ENCODE peak calls at places on chromosomes 5 and 9, in five cellular contexts. R is H9, S is neuronal stem cell, J is H1, P is trophoblast cell. K is an unnamed sample.

GRCh38 chr9:131045300-131046092 is 36.5 kb downstream of the LAMC3 start:
- DNase-seq in S (no peak), R (no peak), J (no peak), P (peak), K (no peak)

GRCh38 chr9:111743275-111743674 is 51.5 kb downstream of the SHOC1 start:
- DNase-seq in J (no peak), R (no peak), S (no peak), P (peak), K (peak)

GRCh38 chr9:37938121-37938906 is 34.4 kb upstream of the SLC25A51 start:
- DNase-seq in J (no peak), P (peak), R (no peak), S (no peak), K (peak)

GRCh38 chr5:141692919-141693848 is 11.2 kb upstream of the ARAP3 start:
- DNase-seq in P (no peak), J (no peak), S (no peak), R (no peak), K (peak)

GRCh38 chr5:103668281-103668680 is 105.7 kb upstream of the NUDT12 start:
- DNase-seq in J (no peak), R (no peak), P (no peak), S (no peak), K (no peak)

GRCh38 chr5:105868038-105868775 is 1802.5 kb downstream of the EFNA5 start:
- DNase-seq in S (no peak), J (no peak), P (peak), R (no peak), K (no peak)

GRCh38 chr5:168686837-168687236 is 107.7 kb upstream of the PANK3 start:
- DNase-seq in P (no peak), S (no peak), R (no peak), J (no peak), K (no peak)

GRCh38 chr5:81577091-81577490 is 173.8 kb downstream of the SSBP2 start:
- DNase-seq in P (no peak), J (no peak), R (no peak), S (no peak), K (no peak)

GRCh38 chr5:1918488-1919208 is 35.9 kb upstream of the IRX4 start:
- DNase-seq in J (no peak), P (no peak), S (no peak), R (no peak), K (no peak)

GRCh38 chr9:5493597-5494511 is 16.5 kb upstream of the PDCD1LG2 start:
- DNase-seq in J (no peak), P (no peak), S (no peak), R (no peak), K (peak)

GRCh38 chr9:109181284-109181683 is 14.2 kb upstream of the FRRS1L start:
- DNase-seq in R (no peak), P (no peak), S (no peak), J (no peak), K (no peak)

GRCh38 chr5:36606437-36607113 is at the start of gene SLC1A3:
- DNase-seq in J (no peak), P (peak), R (peak), S (peak), K (peak)

GRCh38 chr5:149310947-149311675 is 34.2 kb upstream of the GRPEL2 start:
- DNase-seq in P (no peak), S (no peak), R (peak), J (no peak), K (peak)

GRCh38 chr9:17116400-17116837 is 18.4 kb upstream of the CNTLN start:
- DNase-seq in J (no peak), P (peak), S (peak), R (no peak), K (peak)

GRCh38 chr9:126440938-126441337 is 114.3 kb downstream of the MVB12B start:
- DNase-seq in S (peak), R (peak), P (no peak), J (no peak), K (no peak)

GRCh38 chr9:91803143-91803940 is 146.7 kb downstream of the ROR2 start:
- DNase-seq in P (peak), J (no peak), R (no peak), S (no peak), K (peak)

GRCh38 chr9:120619751-120620655 is 40.0 kb upstream of the CDK5RAP2 start:
- DNase-seq in P (peak), S (peak), R (peak), J (no peak), K (peak)

GRCh38 chr5:157390924-157391297 is 69.1 kb upstream of the NIPAL4 start:
- DNase-seq in S (no peak), J (no peak), R (no peak), P (no peak), K (no peak)

GRCh38 chr5:168162464-168162863 is 129.0 kb upstream of the WWC1 start:
- DNase-seq in S (no peak), R (no peak), P (peak), J (no peak), K (no peak)

DNA sequence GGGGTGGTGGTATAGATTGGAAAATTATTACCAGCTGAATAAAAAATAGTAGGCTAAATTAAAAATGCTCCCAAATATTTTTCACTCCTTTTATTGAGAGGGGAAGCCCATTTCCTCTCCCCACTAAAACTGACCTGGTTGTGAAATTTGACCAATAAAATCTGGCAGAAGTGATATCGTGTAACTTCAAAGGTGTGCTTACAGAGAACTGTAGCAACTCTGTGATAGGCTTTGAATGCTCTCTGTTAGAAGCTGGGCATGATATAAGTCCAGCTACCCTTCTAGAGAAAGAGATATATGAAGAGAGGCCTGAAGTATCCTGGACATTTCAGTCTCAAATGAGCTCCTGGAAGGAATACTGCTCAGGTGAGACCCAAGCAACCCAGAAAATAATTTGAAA is 10.2 kb upstream of the RFK start:
- DNase-seq in J (no peak), S (no peak), R (no peak), P (no peak), K (no peak)
- H2BK12ac ChIP-seq in J (no peak), S (no peak), R (no peak), P (no peak), K (no peak)

DNA sequence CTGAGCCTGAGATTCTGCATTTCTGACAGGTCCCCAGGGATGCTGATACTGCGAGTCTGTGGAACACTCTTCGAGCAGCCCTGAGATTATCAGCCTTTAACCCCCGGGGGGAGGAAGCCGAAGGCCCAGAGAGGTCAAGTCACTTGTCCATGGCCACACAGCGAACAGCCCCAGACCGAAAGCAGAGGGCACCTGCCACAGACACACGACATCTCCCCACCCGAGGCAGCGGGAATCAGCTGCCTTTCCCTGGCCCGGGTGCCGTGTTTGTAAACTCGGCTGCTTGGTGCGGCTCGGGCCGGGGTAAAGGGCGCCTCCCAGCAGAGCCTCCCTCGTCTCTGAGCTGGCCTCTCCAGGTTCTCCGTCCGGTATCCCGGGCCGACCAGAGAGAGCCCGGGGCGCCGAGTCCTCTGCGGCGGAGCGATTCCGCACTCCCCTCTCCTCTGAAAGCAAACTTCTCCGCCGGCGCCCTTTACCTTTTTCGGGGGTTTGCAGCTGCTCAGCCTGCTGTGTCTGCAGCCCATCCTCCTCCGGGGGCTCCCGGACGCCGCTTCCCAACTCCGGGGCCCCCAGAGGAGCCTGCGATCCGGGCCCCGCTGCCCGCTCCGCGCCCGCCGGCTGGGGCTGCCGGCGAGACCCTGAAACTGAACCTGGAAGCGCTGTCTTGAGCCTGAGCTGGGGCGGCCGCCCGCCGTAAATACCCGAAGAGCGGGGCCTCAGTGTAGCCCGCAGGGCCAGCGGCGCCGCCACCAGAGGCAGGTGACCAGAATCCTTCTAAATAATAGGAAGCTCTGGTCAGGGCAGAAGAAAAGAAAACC is at the start of gene CCDC69:
- DNase-seq in S (peak), J (no peak), P (peak), R (peak), K (peak)
- H2BK12ac ChIP-seq in S (no peak), J (peak), P (peak), R (no peak), K (no peak)

GRCh38 chr9:97386265-97386633 is 25.6 kb upstream of the TDRD7 start:
- DNase-seq in R (no peak), S (no peak), P (no peak), J (no peak), K (no peak)

GRCh38 chr9:97382099-97382718 is 29.7 kb upstream of the TDRD7 start:
- DNase-seq in S (no peak), R (no peak), P (no peak), J (no peak), K (no peak)

GRCh38 chr9:97386733-97387503 is 25.0 kb upstream of the TDRD7 start:
- DNase-seq in J (peak), R (peak), P (peak), S (peak), K (peak)

GRCh38 chr9:97385626-97386264 is 26.2 kb upstream of the TDRD7 start:
- DNase-seq in S (no peak), R (no peak), J (no peak), P (no peak), K (no peak)

GRCh38 chr9:97384406-97385262 is 27.3 kb upstream of the TDRD7 start:
- DNase-seq in S (no peak), P (peak), J (no peak), R (no peak), K (no peak)
- H2BK12ac ChIP-seq in S (no peak), P (no peak), J (no peak), R (no peak), K (no peak)

DNA sequence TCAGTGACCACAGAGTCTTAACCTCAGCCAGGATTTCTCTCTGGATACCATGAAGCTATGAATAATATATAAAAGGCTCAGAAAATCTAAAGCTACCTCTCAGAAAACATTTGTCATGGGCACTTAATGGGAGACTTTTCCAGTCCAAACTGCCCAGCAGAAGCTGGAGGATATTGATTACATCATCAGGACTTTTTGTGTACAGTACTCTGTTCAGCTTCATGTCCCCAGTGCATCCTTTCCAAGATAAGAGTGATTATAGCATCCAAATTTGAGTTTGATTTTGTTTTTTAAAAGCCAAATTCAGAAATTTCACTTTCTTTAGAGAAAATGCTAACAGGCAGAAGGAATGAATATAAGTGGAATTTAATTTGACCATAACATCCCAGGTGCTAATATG is 123.9 kb upstream of the C6 start:
- DNase-seq in S (no peak), P (no peak), R (no peak), J (no peak), K (no peak)
- H2BK12ac ChIP-seq in S (no peak), P (no peak), R (no peak), J (no peak), K (no peak)

GRCh38 chr5:172345886-172346285 is 62.3 kb upstream of the UBTD2 start:
- DNase-seq in P (peak), J (no peak), S (no peak), R (no peak), K (no peak)
- H2BK12ac ChIP-seq in P (no peak), J (no peak), S (no peak), R (no peak), K (peak)

GRCh38 chr5:120640793-120641192 is 176.7 kb downstream of the PRR16 start:
- DNase-seq in R (no peak), S (no peak), J (no peak), P (no peak), K (no peak)
- H2BK12ac ChIP-seq in R (no peak), S (no peak), J (no peak), P (no peak), K (no peak)

DNA sequence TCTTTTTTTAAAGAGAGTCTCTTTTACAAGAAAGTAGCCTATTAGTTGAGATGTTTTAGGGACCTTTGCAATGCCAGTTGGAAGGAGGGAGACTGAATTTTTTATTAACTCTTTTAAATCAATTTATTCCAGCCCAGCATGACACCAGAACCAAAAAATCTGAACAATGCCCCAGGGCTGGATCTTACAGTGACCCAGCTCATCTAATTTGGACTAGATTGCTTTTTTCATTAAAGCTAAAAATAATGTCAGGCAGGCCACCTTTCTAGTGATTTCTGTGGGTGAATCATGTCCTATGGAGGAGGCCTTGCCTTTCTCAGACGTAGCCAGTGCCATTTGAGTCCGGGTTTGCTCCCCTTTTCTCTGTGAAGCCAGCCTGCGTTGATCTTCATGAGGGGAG is 38.8 kb downstream of the MAP1B start:
- DNase-seq in J (no peak), P (no peak), S (no peak), R (no peak), K (no peak)
- H2BK12ac ChIP-seq in J (no peak), P (no peak), S (no peak), R (no peak), K (no peak)